ENCODE peak calls at places on chromosomes 13 and 19, in eight cellular contexts. R is effector memory CD4-positive, alpha-beta T cell; J is neural progenitor cell; N is tibial nerve; L is neuronal stem cell; Z is heart right ventricle; C is sigmoid colon; U is CD8-positive, alpha-beta memory T cell. B is an unnamed sample. For H3K4me1, the result is how much of the 10 kb centered on the place peaks cover.

GRCh38 chr19:41445575-41445974 is 2.6 kb downstream of the ERICH4 start:
- DNase-seq in R (no peak), Z (no peak), J (no peak), L (no peak), U (no peak), C (no peak), N (no peak), B (no peak)

GRCh38 chr13:74886496-74886895 is 595.5 kb downstream of the TBC1D4 start:
- DNase-seq in N (no peak), L (no peak), J (no peak), Z (no peak), R (no peak), C (no peak), U (no peak), B (no peak)

GRCh38 chr13:41589434-41589833 is 132.1 kb downstream of the RGCC start:
- DNase-seq in C (no peak), Z (no peak), N (no peak), R (no peak), U (no peak), L (no peak), J (no peak), B (no peak)

GRCh38 chr19:28633223-28634030 is 579.5 kb downstream of the UQCRFS1 start:
- DNase-seq in U (peak), Z (no peak), J (peak), N (no peak), C (no peak), R (no peak), L (peak), B (no peak)

GRCh38 chr19:16372065-16372915 is 47.7 kb downstream of the KLF2 start:
- DNase-seq in J (no peak), L (no peak), Z (no peak), C (peak), N (no peak), R (no peak), U (no peak), B (no peak)

GRCh38 chr13:39816936-39817335 is 161.5 kb downstream of the COG6 start:
- DNase-seq in R (no peak), Z (no peak), L (no peak), C (no peak), U (no peak), J (no peak), N (no peak), B (no peak)

GRCh38 chr19:30626567-30626966 is 254.4 kb downstream of the ZNF536 start:
- DNase-seq in L (no peak), Z (no peak), C (no peak), J (no peak), N (no peak), R (no peak), U (no peak), B (no peak)

GRCh38 chr19:45087531-45087930 is 5.4 kb upstream of the PPP1R37 start:
- DNase-seq in J (no peak), Z (no peak), N (no peak), R (peak), U (peak), L (no peak), C (no peak), B (no peak)

GRCh38 chr13:41780736-41781708 is 179.9 kb downstream of the VWA8 start:
- DNase-seq in L (no peak), N (no peak), Z (no peak), C (no peak), U (no peak), J (no peak), R (no peak), B (no peak)

GRCh38 chr19:45400192-45400591 is 4.7 kb downstream of the PPP1R13L start:
- DNase-seq in L (no peak), J (no peak), N (no peak), Z (no peak), U (no peak), R (no peak), C (no peak), B (no peak)

GRCh38 chr19:39941151-39941550 is 6.7 kb upstream of the FCGBP start:
- DNase-seq in U (peak), C (no peak), R (peak), J (no peak), L (no peak), Z (no peak), N (no peak), B (no peak)

GRCh38 chr13:89227356-89227755 is 1556.2 kb downstream of the SLITRK5 start:
- DNase-seq in L (no peak), J (no peak), C (no peak), N (no peak), U (no peak), Z (no peak), R (no peak), B (no peak)

DNA sequence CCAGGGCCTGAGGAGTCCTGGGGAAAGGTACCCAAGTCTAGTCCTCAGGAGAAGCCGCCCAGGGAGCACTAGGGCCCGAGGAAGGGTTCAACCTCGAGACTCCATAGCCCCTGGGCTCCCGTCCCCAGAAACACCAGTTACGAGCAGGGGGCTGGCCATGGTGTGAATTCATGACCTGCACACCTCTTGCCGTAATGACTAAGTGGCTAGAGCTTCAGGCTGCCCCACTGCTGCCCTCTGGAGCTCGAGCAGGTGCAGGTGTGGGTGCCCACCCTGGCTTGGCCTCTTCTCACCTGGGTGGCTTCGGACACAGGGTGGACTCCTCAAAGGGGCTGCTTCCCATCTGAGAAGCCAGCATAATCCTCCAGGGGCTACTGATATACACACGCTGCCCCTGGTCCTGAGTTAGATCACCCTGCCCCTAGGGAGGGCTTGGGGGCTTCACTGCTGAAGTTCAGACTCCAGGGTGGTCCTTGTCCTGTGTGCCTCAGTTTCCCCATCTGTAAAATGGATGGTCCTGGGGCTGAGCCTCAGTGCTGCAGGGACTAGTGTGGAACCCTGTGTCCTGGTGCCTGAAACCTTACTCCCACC is 13.6 kb downstream of the SPC24 start:
- DNase-seq in Z (no peak), C (no peak), R (no peak), L (no peak), U (no peak), N (no peak), J (no peak), B (no peak)
- H3K4me1 ChIP-seq in Z (half or more), C (half or more), R (under half), L (under half), U (under half), N (half or more), J (under half), B (under half)

GRCh38 chr19:46610851-46611770 is 10.0 kb downstream of the CALM3 start:
- DNase-seq in L (no peak), U (peak), Z (no peak), C (peak), J (no peak), N (peak), R (no peak), B (no peak)

GRCh38 chr19:46608581-46609345 is 7.6 kb downstream of the CALM3 start:
- DNase-seq in L (no peak), U (no peak), J (no peak), Z (no peak), R (no peak), N (peak), C (peak), B (no peak)

GRCh38 chr19:46610413-46610775 is 9.3 kb downstream of the CALM3 start:
- DNase-seq in U (no peak), J (no peak), N (peak), C (peak), R (no peak), L (no peak), Z (no peak), B (no peak)

GRCh38 chr19:46608178-46608577 is 7.0 kb downstream of the CALM3 start:
- DNase-seq in U (no peak), Z (no peak), J (no peak), C (no peak), L (no peak), N (peak), R (no peak), B (no peak)

GRCh38 chr19:46609511-46610412 is 8.6 kb downstream of the CALM3 start:
- DNase-seq in N (peak), Z (no peak), L (no peak), U (no peak), C (peak), J (no peak), R (no peak), B (no peak)
- H3K4me1 ChIP-seq in N (under half), Z (under half), L (under half), U (half or more), C (under half), J (under half), R (under half), B (under half)

GRCh38 chr19:14185158-14185557 is 20.8 kb downstream of the ADGRL1 start:
- DNase-seq in Z (no peak), J (no peak), N (no peak), U (no peak), C (no peak), R (no peak), L (no peak), B (no peak)
- H3K4me1 ChIP-seq in Z (under half), J (under half), N (under half), U (under half), C (under half), R (under half), L (under half), B (under half)

GRCh38 chr19:51549533-51550324 is 18.3 kb upstream of the SIGLEC6 start:
- DNase-seq in N (no peak), L (no peak), U (no peak), Z (no peak), C (no peak), R (no peak), J (no peak), B (no peak)
- H3K4me1 ChIP-seq in N (under half), L (under half), U (under half), Z (under half), C (under half), R (under half), J (under half), B (under half)

DNA sequence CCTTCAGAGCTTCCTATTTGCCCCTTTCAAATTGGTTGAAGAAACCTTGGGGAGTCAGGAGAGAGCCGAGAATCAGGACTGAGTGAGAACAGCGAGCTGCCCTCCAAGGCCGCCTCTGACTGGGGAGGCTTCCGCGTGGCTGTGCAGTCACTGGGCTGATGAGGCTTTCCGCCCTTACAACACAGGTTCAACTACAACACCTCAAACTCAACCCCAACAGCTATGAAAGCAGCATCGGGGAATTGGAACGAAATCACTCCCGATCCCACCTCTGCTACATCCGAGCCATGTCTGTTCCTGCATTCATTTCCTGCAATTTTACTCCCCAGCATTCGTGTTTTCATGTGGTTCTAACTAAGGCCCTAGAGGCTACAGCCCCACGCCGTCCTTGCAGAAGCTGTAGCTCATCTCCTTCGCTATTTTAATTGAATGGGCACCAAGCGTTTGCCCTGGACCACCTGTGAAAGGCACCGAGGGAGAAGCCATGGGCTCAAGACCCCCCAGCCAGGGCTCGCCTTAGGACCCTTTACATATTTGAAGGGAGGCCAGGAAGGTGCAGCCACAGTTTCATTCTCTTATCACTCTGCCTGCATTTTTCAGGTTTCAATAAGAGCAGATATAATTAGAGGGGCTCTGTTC is 12.3 kb upstream of the RASA3 start:
- DNase-seq in C (peak), L (no peak), U (no peak), R (no peak), J (no peak), N (peak), Z (no peak), B (no peak)
- H3K4me1 ChIP-seq in C (under half), L (under half), U (half or more), R (half or more), J (under half), N (under half), Z (under half), B (under half)

DNA sequence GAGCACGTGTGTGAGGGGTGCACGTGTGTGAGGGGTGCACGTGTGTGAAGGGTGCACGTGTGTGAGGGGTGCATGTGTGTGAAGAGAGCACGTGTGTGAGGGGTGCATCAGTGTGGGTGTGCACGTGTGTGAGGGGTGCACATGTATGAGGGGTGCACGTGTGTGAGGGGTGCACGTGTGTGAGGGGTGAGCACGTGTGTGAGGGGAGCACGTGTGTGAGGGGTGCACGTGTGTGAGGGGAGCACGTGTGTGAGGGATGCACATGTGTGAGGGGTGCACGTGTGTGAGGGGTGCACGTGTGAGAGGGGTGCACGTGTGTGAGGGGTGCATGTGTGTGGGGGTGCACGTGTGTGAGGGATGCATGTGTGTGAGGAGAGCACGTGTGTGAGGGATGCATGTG is 15.7 kb downstream of the RASA3 start:
- DNase-seq in J (no peak), Z (no peak), L (no peak), C (no peak), R (no peak), U (no peak), N (no peak), B (no peak)
- H3K4me1 ChIP-seq in J (under half), Z (under half), L (under half), C (under half), R (half or more), U (half or more), N (under half), B (under half)

GRCh38 chr19:18368504-18369222 is 17.3 kb upstream of the GDF15 start:
- DNase-seq in U (no peak), R (no peak), L (no peak), J (peak), Z (no peak), N (no peak), C (no peak), B (no peak)

GRCh38 chr19:18377026-18377425 is 8.9 kb upstream of the GDF15 start:
- DNase-seq in L (no peak), C (no peak), R (no peak), N (no peak), J (no peak), Z (no peak), U (no peak), B (no peak)

GRCh38 chr19:18373407-18373891 is 12.5 kb upstream of the GDF15 start:
- DNase-seq in L (no peak), Z (no peak), U (no peak), C (no peak), J (no peak), R (no peak), N (no peak), B (no peak)

GRCh38 chr19:18373892-18374629 is 11.9 kb upstream of the GDF15 start:
- DNase-seq in R (no peak), J (peak), C (peak), Z (peak), U (peak), L (no peak), N (peak), B (peak)
- H3K4me1 ChIP-seq in R (under half), J (under half), C (under half), Z (under half), U (under half), L (under half), N (under half), B (under half)

DNA sequence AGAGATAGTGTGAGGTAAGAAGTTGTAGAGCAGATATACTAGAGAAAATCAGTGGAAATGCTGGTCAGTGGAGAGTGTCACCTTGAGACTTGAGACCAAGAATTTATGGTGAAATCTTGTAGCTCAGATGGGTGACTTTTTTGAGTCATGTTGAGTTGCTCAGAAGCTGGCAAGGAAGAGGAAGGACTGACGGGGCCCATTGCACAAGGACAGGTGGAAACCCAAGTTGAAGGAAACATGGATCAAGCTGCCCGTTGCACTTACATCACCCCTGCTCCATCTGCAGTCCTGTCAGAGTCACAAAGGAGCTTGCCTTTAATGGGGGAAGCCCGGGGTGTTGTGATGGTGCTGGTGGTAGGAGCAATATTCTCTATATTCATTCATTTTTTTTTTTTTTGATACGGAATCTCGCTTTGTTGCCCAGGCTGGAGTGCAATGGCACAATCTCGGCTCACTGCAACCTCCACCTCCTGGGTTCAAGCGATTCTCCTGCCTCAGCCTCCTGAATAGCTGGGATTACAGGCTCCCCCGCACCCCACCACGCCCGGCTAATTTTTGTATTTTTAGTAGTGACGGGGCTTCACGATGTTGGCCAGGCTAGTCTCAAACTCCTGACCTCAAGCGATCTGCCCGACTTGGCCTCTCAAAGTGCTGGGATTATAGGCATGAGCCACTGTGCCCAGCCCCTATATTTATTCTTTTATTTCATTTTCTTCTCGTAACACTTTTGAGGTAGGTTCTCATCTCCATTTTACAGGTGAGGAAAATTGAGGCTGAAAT is 27.4 kb downstream of the UBAC2 start:
- DNase-seq in C (no peak), U (no peak), J (no peak), N (no peak), L (no peak), Z (no peak), R (no peak), B (no peak)
- H3K4me1 ChIP-seq in C (under half), U (half or more), J (under half), N (under half), L (under half), Z (half or more), R (half or more), B (under half)